ENCODE peak calls at places on chromosomes 4 and X, in six cellular contexts. One of them, this sample, is unnamed.

GRCh38 chrX:121308276-121308805 is 260.9 kb downstream of the GLUD2 start:
- DNase-seq in GM23338: peak
- DNase-seq in HCT116: peak
- DNase-seq in right cardiac atrium: no peak
- DNase-seq in Karpas-422: peak
- DNase-seq in psoas muscle: no peak
- DNase-seq in this sample: peak

GRCh38 chr4:17578482-17578891 is 1.5 kb downstream of the LAP3 start:
- DNase-seq in right cardiac atrium: no peak
- DNase-seq in HCT116: no peak
- DNase-seq in GM23338: no peak
- DNase-seq in Karpas-422: peak
- DNase-seq in psoas muscle: no peak
- DNase-seq in this sample: no peak

GRCh38 chr4:38865445-38865844 is 2.2 kb upstream of the FAM114A1 start:
- DNase-seq in psoas muscle: no peak
- DNase-seq in Karpas-422: peak
- DNase-seq in HCT116: no peak
- DNase-seq in GM23338: no peak
- DNase-seq in right cardiac atrium: no peak
- DNase-seq in this sample: no peak

GRCh38 chr4:142044271-142044670 is 407.9 kb downstream of the IL15 start:
- DNase-seq in psoas muscle: no peak
- DNase-seq in HCT116: no peak
- DNase-seq in GM23338: peak
- DNase-seq in Karpas-422: no peak
- DNase-seq in right cardiac atrium: no peak
- DNase-seq in this sample: no peak

GRCh38 chrX:11784543-11784942 is 26.5 kb downstream of the MSL3 start:
- DNase-seq in HCT116: no peak
- DNase-seq in GM23338: no peak
- DNase-seq in Karpas-422: no peak
- DNase-seq in right cardiac atrium: no peak
- DNase-seq in psoas muscle: no peak
- DNase-seq in this sample: no peak

GRCh38 chr4:18882468-18882867 is 860.9 kb upstream of the LCORL start:
- DNase-seq in GM23338: peak
- DNase-seq in Karpas-422: no peak
- DNase-seq in HCT116: peak
- DNase-seq in psoas muscle: no peak
- DNase-seq in right cardiac atrium: no peak
- DNase-seq in this sample: no peak

GRCh38 chrX:122868626-122869025 is 315.5 kb upstream of the GRIA3 start:
- DNase-seq in Karpas-422: no peak
- DNase-seq in right cardiac atrium: no peak
- DNase-seq in GM23338: no peak
- DNase-seq in HCT116: no peak
- DNase-seq in psoas muscle: no peak
- DNase-seq in this sample: no peak

GRCh38 chr4:183098080-183098722 is 856 bp upstream of the WWC2 start:
- DNase-seq in right cardiac atrium: peak
- DNase-seq in Karpas-422: no peak
- DNase-seq in GM23338: peak
- DNase-seq in HCT116: no peak
- DNase-seq in psoas muscle: peak
- DNase-seq in this sample: no peak

GRCh38 chr4:14072506-14072905 is 445.0 kb upstream of the BOD1L1 start:
- DNase-seq in Karpas-422: no peak
- DNase-seq in GM23338: no peak
- DNase-seq in psoas muscle: no peak
- DNase-seq in right cardiac atrium: no peak
- DNase-seq in HCT116: no peak
- DNase-seq in this sample: no peak

GRCh38 chr4:138199568-138200235 is 42.4 kb downstream of the SLC7A11 start:
- DNase-seq in Karpas-422: no peak
- DNase-seq in GM23338: peak
- DNase-seq in right cardiac atrium: no peak
- DNase-seq in HCT116: peak
- DNase-seq in psoas muscle: no peak
- DNase-seq in this sample: peak

GRCh38 chr4:153513596-153513995 is 47.4 kb downstream of the TMEM131L start:
- DNase-seq in right cardiac atrium: no peak
- DNase-seq in psoas muscle: no peak
- DNase-seq in GM23338: no peak
- DNase-seq in Karpas-422: no peak
- DNase-seq in HCT116: peak
- DNase-seq in this sample: no peak

GRCh38 chrX:24668111-24668510 is 21.0 kb upstream of the PCYT1B start:
- DNase-seq in GM23338: no peak
- DNase-seq in HCT116: no peak
- DNase-seq in right cardiac atrium: no peak
- DNase-seq in psoas muscle: no peak
- DNase-seq in Karpas-422: no peak
- DNase-seq in this sample: no peak

GRCh38 chr4:176153124-176153523 is 42.3 kb downstream of the SPATA4 start:
- DNase-seq in psoas muscle: no peak
- DNase-seq in HCT116: no peak
- DNase-seq in GM23338: no peak
- DNase-seq in right cardiac atrium: no peak
- DNase-seq in Karpas-422: no peak
- DNase-seq in this sample: no peak

GRCh38 chr4:139933541-139933940 is 220.4 kb downstream of the MAML3 start:
- DNase-seq in psoas muscle: no peak
- DNase-seq in right cardiac atrium: no peak
- DNase-seq in GM23338: peak
- DNase-seq in Karpas-422: no peak
- DNase-seq in HCT116: no peak
- DNase-seq in this sample: no peak

GRCh38 chr4:28444886-28445496 is 1584.3 kb downstream of the STIM2 start:
- DNase-seq in right cardiac atrium: no peak
- DNase-seq in Karpas-422: no peak
- DNase-seq in HCT116: no peak
- DNase-seq in GM23338: no peak
- DNase-seq in psoas muscle: no peak
- DNase-seq in this sample: no peak

GRCh38 chr4:108272566-108272965 is 103.8 kb upstream of the LEF1 start:
- DNase-seq in right cardiac atrium: no peak
- DNase-seq in GM23338: no peak
- DNase-seq in Karpas-422: no peak
- DNase-seq in psoas muscle: no peak
- DNase-seq in HCT116: no peak
- DNase-seq in this sample: peak

GRCh38 chr4:177879851-177880250 is 437.6 kb upstream of the AGA start:
- DNase-seq in psoas muscle: no peak
- DNase-seq in Karpas-422: peak
- DNase-seq in GM23338: peak
- DNase-seq in HCT116: peak
- DNase-seq in right cardiac atrium: no peak
- DNase-seq in this sample: no peak

GRCh38 chrX:115562492-115562872 is 1.5 kb downstream of the PLS3 start:
- DNase-seq in HCT116: no peak
- DNase-seq in right cardiac atrium: no peak
- DNase-seq in Karpas-422: no peak
- DNase-seq in GM23338: peak
- DNase-seq in psoas muscle: no peak
- DNase-seq in this sample: no peak

GRCh38 chr4:185457136-185457535 is 14.4 kb downstream of the CCDC110 start:
- DNase-seq in HCT116: no peak
- DNase-seq in right cardiac atrium: no peak
- DNase-seq in psoas muscle: no peak
- DNase-seq in Karpas-422: no peak
- DNase-seq in GM23338: peak
- DNase-seq in this sample: no peak

GRCh38 chr4:20890752-20891151 is 190.5 kb downstream of the PACRGL start:
- DNase-seq in GM23338: no peak
- DNase-seq in Karpas-422: no peak
- DNase-seq in HCT116: no peak
- DNase-seq in right cardiac atrium: no peak
- DNase-seq in psoas muscle: no peak
- DNase-seq in this sample: no peak

GRCh38 chrX:109911046-109911445 is 91.9 kb upstream of the TMEM164 start:
- DNase-seq in HCT116: no peak
- DNase-seq in psoas muscle: no peak
- DNase-seq in right cardiac atrium: no peak
- DNase-seq in Karpas-422: no peak
- DNase-seq in GM23338: peak
- DNase-seq in this sample: no peak

GRCh38 chr4:73726000-73726399 is 14.4 kb upstream of the CXCL8 start:
- DNase-seq in right cardiac atrium: no peak
- DNase-seq in HCT116: peak
- DNase-seq in GM23338: no peak
- DNase-seq in Karpas-422: no peak
- DNase-seq in psoas muscle: no peak
- DNase-seq in this sample: no peak

GRCh38 chr4:89403826-89404225 is 96.2 kb upstream of the GPRIN3 start:
- DNase-seq in right cardiac atrium: no peak
- DNase-seq in psoas muscle: no peak
- DNase-seq in GM23338: no peak
- DNase-seq in Karpas-422: no peak
- DNase-seq in HCT116: no peak
- DNase-seq in this sample: no peak

GRCh38 chr4:149897784-149898183 is 82.1 kb upstream of the IQCM start:
- DNase-seq in psoas muscle: no peak
- DNase-seq in right cardiac atrium: no peak
- DNase-seq in HCT116: peak
- DNase-seq in GM23338: peak
- DNase-seq in Karpas-422: peak
- DNase-seq in this sample: no peak

GRCh38 chr4:80393246-80393969 is 57.9 kb downstream of the CFAP299 start:
- DNase-seq in HCT116: no peak
- DNase-seq in GM23338: no peak
- DNase-seq in psoas muscle: no peak
- DNase-seq in Karpas-422: no peak
- DNase-seq in right cardiac atrium: no peak
- DNase-seq in this sample: peak

GRCh38 chr4:150063128-150063527 is 15.1 kb upstream of the DCLK2 start:
- DNase-seq in HCT116: no peak
- DNase-seq in right cardiac atrium: no peak
- DNase-seq in Karpas-422: no peak
- DNase-seq in psoas muscle: no peak
- DNase-seq in GM23338: no peak
- DNase-seq in this sample: no peak

GRCh38 chrX:153818571-153819397 is 11.6 kb downstream of the PDZD4 start:
- DNase-seq in Karpas-422: no peak
- DNase-seq in right cardiac atrium: peak
- DNase-seq in HCT116: no peak
- DNase-seq in psoas muscle: peak
- DNase-seq in GM23338: peak
- DNase-seq in this sample: no peak

GRCh38 chr4:24266014-24266413 is 318.3 kb downstream of the DHX15 start:
- DNase-seq in Karpas-422: no peak
- DNase-seq in right cardiac atrium: no peak
- DNase-seq in psoas muscle: peak
- DNase-seq in HCT116: no peak
- DNase-seq in GM23338: peak
- DNase-seq in this sample: no peak

GRCh38 chr4:4851906-4852305 is 7.6 kb upstream of the MSX1 start:
- DNase-seq in right cardiac atrium: no peak
- DNase-seq in psoas muscle: peak
- DNase-seq in GM23338: no peak
- DNase-seq in Karpas-422: no peak
- DNase-seq in HCT116: no peak
- DNase-seq in this sample: no peak
- H3K27ac ChIP-seq in right cardiac atrium: no peak
- H3K27ac ChIP-seq in psoas muscle: no peak
- H3K27ac ChIP-seq in GM23338: no peak
- H3K27ac ChIP-seq in Karpas-422: no peak
- H3K27ac ChIP-seq in HCT116: no peak
- H3K27ac ChIP-seq in this sample: no peak

GRCh38 chr4:10288830-10289533 is 168.2 kb downstream of the ZNF518B start:
- DNase-seq in Karpas-422: no peak
- DNase-seq in psoas muscle: no peak
- DNase-seq in HCT116: no peak
- DNase-seq in GM23338: no peak
- DNase-seq in right cardiac atrium: no peak
- DNase-seq in this sample: peak
- H3K27ac ChIP-seq in Karpas-422: no peak
- H3K27ac ChIP-seq in psoas muscle: no peak
- H3K27ac ChIP-seq in HCT116: no peak
- H3K27ac ChIP-seq in GM23338: no peak
- H3K27ac ChIP-seq in right cardiac atrium: no peak
- H3K27ac ChIP-seq in this sample: peak

DNA sequence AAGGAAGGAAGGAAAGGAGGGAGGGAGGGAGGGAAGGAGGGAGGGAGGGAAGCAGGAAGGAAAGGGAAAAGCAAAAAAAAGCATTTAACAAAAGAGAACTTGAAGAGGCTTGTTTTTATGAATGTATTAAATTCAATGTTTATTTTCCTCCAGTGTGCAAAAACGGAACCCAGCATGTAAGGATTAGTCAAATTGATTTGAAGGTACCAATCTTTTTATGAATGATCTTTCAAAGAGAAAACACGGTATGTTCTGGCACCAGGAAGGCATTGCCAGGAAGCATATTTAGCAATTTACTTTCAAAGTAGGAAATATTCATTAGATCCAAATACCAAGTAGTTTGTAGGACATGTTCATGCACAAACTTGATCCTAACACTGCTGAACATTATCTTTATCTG is 453.6 kb downstream of the PDGFC start:
- DNase-seq in HCT116: no peak
- DNase-seq in psoas muscle: no peak
- DNase-seq in right cardiac atrium: no peak
- DNase-seq in Karpas-422: no peak
- DNase-seq in GM23338: no peak
- DNase-seq in this sample: no peak
- H3K27ac ChIP-seq in HCT116: no peak
- H3K27ac ChIP-seq in psoas muscle: no peak
- H3K27ac ChIP-seq in right cardiac atrium: no peak
- H3K27ac ChIP-seq in Karpas-422: no peak
- H3K27ac ChIP-seq in GM23338: no peak
- H3K27ac ChIP-seq in this sample: no peak

GRCh38 chr4:8319061-8319460 is 49.5 kb downstream of the HTRA3 start:
- DNase-seq in psoas muscle: peak
- DNase-seq in HCT116: no peak
- DNase-seq in right cardiac atrium: no peak
- DNase-seq in GM23338: no peak
- DNase-seq in Karpas-422: no peak
- DNase-seq in this sample: no peak

GRCh38 chr4:8318509-8318908 is 49.0 kb downstream of the HTRA3 start:
- DNase-seq in HCT116: no peak
- DNase-seq in GM23338: no peak
- DNase-seq in Karpas-422: no peak
- DNase-seq in psoas muscle: no peak
- DNase-seq in right cardiac atrium: no peak
- DNase-seq in this sample: no peak

GRCh38 chr4:8320386-8320750 is 50.8 kb downstream of the HTRA3 start:
- DNase-seq in GM23338: peak
- DNase-seq in psoas muscle: peak
- DNase-seq in right cardiac atrium: no peak
- DNase-seq in HCT116: no peak
- DNase-seq in Karpas-422: peak
- DNase-seq in this sample: no peak

GRCh38 chr4:8321220-8321619 is 51.7 kb downstream of the HTRA3 start:
- DNase-seq in HCT116: no peak
- DNase-seq in psoas muscle: no peak
- DNase-seq in Karpas-422: no peak
- DNase-seq in right cardiac atrium: no peak
- DNase-seq in GM23338: no peak
- DNase-seq in this sample: no peak

GRCh38 chr4:8319731-8320385 is 50.3 kb downstream of the HTRA3 start:
- DNase-seq in GM23338: no peak
- DNase-seq in Karpas-422: no peak
- DNase-seq in psoas muscle: peak
- DNase-seq in right cardiac atrium: peak
- DNase-seq in HCT116: no peak
- DNase-seq in this sample: no peak
- H3K27ac ChIP-seq in GM23338: no peak
- H3K27ac ChIP-seq in Karpas-422: no peak
- H3K27ac ChIP-seq in psoas muscle: peak
- H3K27ac ChIP-seq in right cardiac atrium: peak
- H3K27ac ChIP-seq in HCT116: no peak
- H3K27ac ChIP-seq in this sample: no peak